ENCODE peak calls at places on chromosomes 4 and X, in five cellular contexts. F is heart left ventricle, L is cardiac muscle cell, S is ovary, C is left ventricle myocardium inferior. O is an unnamed sample.

GRCh38 chrX:114932550-114932949 is 84.9 kb downstream of the IL13RA2 start:
- DNase-seq in F (no peak), L (no peak), S (no peak), C (no peak), O (no peak)

GRCh38 chrX:19638968-19639539 is 123.7 kb upstream of the MAP3K15 start:
- DNase-seq in F (no peak), L (no peak), S (no peak), C (no peak), O (no peak)

GRCh38 chrX:19072372-19072771 is 49.9 kb downstream of the ADGRG2 start:
- DNase-seq in F (no peak), L (no peak), S (no peak), C (no peak), O (no peak)

GRCh38 chrX:74009041-74009440 is 294.9 kb upstream of the ZCCHC13 start:
- DNase-seq in F (no peak), L (peak; percentile 22), S (no peak), C (no peak), O (no peak)

GRCh38 chr4:123838426-123838825 is 441.8 kb downstream of the SPRY1 start:
- DNase-seq in F (no peak), L (no peak), S (no peak), C (no peak), O (no peak)

GRCh38 chrX:101057095-101057714 is 5.3 kb upstream of the TRMT2B start:
- DNase-seq in F (no peak), L (peak; percentile 38), S (no peak), C (no peak), O (no peak)

GRCh38 chr4:169628579-169628978 is 8.2 kb downstream of the CLCN3 start:
- DNase-seq in F (no peak), L (no peak), S (no peak), C (no peak), O (no peak)

GRCh38 chrX:47649781-47650163 is 591 bp downstream of the ELK1 start:
- DNase-seq in F (no peak), L (no peak), S (no peak), C (no peak), O (no peak)

GRCh38 chrX:149628280-149628679 is 3.3 kb downstream of the TMEM185A start:
- DNase-seq in F (no peak), L (no peak), S (no peak), C (no peak), O (no peak)

GRCh38 chr4:172142331-172142738 is 329.1 kb downstream of the GALNTL6 start:
- DNase-seq in F (no peak), L (peak; percentile 21), S (no peak), C (no peak), O (no peak)

GRCh38 chrX:122625821-122626220 is 558.3 kb upstream of the GRIA3 start:
- DNase-seq in F (no peak), L (no peak), S (no peak), C (no peak), O (peak; percentile 46)

DNA sequence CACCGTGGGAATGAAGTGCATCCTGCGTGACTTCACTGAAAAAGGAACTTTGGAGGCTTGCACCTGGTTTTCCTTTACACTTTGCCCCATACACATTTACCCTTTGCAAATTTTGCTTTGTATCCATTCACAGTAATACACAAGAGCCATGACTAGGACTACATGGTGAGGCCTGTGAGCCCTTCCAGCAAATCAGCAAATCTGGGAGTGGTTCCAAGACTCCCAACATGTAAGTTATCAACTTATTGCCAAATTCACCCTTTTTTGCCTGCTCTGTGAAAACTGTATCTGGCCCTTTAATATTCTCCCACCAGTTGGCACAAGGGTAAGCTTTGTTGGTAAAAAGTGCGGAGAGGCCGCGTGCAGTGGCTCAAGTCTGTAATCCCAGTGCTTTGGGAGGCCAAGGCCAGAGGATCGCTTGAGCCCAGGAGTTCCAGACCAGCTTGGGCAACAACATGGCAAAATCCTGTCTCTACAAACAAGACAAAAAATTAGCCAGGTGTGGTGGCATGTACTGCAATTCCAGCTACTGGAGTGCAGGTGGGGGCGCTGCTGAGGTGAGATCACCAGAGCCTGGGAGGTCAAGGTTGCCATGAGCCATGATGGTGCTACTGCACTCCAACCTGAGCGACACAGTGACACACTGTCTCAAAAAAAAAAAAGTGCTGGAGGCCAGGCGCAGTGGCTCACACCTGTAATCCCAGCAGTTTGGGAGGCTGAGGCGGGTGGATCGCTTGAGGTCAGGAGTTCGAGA is 5.0 kb downstream of the PRMT9 start:
- DNase-seq in F (no peak), L (peak; percentile 42), S (no peak), C (no peak), O (no peak)
- TF ChIP-seq CTCF in F (no peak), L (no peak), S (no peak), C (no peak), O (no peak)

GRCh38 chr4:8609406-8609805 is 16.8 kb downstream of the CPZ start:
- DNase-seq in F (no peak), L (no peak), S (no peak), C (no peak), O (no peak)

GRCh38 chr4:8608714-8609391 is 16.3 kb downstream of the CPZ start:
- DNase-seq in F (no peak), L (no peak), S (no peak), C (no peak), O (no peak)

GRCh38 chr4:8610858-8611610 is 18.5 kb downstream of the CPZ start:
- DNase-seq in F (peak; percentile 44), L (no peak), S (no peak), C (peak; percentile 52), O (no peak)

GRCh38 chr4:8607603-8608481 is 15.3 kb downstream of the CPZ start:
- DNase-seq in F (peak; percentile 24), L (peak; percentile 22), S (peak; percentile 68), C (no peak), O (no peak)

GRCh38 chr4:8609824-8610350 is 17.3 kb downstream of the CPZ start:
- DNase-seq in F (no peak), L (no peak), S (no peak), C (no peak), O (no peak)
- H3K4me3 ChIP-seq in F (no peak overlapping the region), L (no peak overlapping the region), S (no peak overlapping the region), C (no peak overlapping the region), O (no peak overlapping the region)

GRCh38 chr4:180566492-180566891 is 1676.7 kb upstream of the TENM3 start:
- DNase-seq in F (no peak), L (no peak), S (no peak), C (no peak), O (no peak)
- TF ChIP-seq CTCF in F (no peak), L (no peak), S (no peak), C (no peak), O (no peak)

DNA sequence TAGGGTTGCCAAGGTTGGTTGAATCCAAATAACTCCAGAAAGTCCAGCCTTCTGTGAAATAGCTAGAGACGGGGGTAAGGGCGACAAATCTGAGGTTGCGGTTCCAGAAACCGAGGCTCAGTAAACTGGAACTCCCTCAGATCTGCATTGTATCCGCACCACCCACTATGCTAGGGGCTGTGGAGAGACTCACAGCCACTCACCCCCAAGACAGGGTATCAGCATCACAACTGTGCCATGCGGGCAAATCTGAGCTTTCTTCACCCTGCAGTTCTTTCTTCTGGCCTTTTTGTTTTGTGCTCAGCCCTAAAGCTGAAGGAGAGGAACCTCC is 581 bp downstream of the CA5B start:
- DNase-seq in F (no peak), L (no peak), S (no peak), C (no peak), O (no peak)
- H3K4me3 ChIP-seq in F (peak overlapping the region; percentile 64), L (peak overlapping the region; percentile 64), S (peak overlapping the region; percentile 40), C (peak overlapping the region; percentile 70), O (peak overlapping the region; percentile 38)

DNA sequence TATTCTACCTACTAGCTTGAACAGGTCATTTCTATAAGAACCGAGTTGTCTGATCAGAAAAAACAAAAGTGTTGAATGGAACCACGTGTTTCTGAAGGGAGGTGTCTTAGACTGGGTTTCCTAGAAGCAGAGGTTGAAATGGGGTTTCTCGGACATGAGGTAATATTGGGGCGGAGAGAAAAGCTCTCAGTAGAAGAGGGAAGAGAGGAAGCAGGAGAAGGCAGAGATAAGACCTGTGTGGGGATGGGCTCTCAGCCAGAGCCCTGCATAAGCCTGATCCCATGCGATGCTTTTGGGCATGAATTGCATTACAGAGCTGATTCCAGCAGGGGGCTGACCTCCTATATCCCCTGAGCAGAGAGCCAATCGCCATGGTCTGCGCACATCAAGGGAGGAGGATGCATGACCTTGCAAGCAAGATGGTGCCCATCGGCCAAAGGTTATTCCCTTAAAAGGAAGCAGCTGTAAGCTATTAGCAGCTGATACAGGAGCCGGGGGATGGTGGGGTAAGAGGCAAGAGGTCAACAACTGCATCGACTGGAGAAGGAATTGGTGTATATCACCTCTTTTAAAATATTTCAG is 7.7 kb downstream of the ANOS1 start:
- DNase-seq in F (no peak), L (peak; percentile 47), S (no peak), C (no peak), O (no peak)
- TF ChIP-seq CTCF in F (no peak), L (peak; percentile 21), S (no peak), C (no peak), O (peak; percentile 7)

GRCh38 chr4:142567620-142568451 is 278.3 kb downstream of the INPP4B start:
- DNase-seq in F (no peak), L (no peak), S (no peak), C (no peak), O (no peak)
- H3K4me3 ChIP-seq in F (peak overlapping the region; percentile 18), L (no peak overlapping the region), S (no peak overlapping the region), C (no peak overlapping the region), O (peak overlapping the region; percentile 21)

GRCh38 chr4:82801910-82802521 is 3.4 kb upstream of the SCD5 start:
- DNase-seq in F (no peak), L (peak; percentile 51), S (no peak), C (no peak), O (no peak)
- TF ChIP-seq CTCF in F (peak; percentile 29), L (peak; percentile 45), S (peak; percentile 19), C (peak; percentile 38), O (peak; percentile 55)

GRCh38 chrX:118530537-118530936 is 34.9 kb downstream of the DOCK11 start:
- DNase-seq in F (no peak), L (peak; percentile 61), S (no peak), C (no peak), O (no peak)

GRCh38 chrX:118526149-118526548 is 30.5 kb downstream of the DOCK11 start:
- DNase-seq in F (no peak), L (peak; percentile 37), S (no peak), C (no peak), O (no peak)

GRCh38 chrX:118525146-118525725 is 29.6 kb downstream of the DOCK11 start:
- DNase-seq in F (no peak), L (no peak), S (no peak), C (no peak), O (no peak)

GRCh38 chrX:118524344-118524743 is 28.7 kb downstream of the DOCK11 start:
- DNase-seq in F (no peak), L (no peak), S (no peak), C (no peak), O (no peak)

DNA sequence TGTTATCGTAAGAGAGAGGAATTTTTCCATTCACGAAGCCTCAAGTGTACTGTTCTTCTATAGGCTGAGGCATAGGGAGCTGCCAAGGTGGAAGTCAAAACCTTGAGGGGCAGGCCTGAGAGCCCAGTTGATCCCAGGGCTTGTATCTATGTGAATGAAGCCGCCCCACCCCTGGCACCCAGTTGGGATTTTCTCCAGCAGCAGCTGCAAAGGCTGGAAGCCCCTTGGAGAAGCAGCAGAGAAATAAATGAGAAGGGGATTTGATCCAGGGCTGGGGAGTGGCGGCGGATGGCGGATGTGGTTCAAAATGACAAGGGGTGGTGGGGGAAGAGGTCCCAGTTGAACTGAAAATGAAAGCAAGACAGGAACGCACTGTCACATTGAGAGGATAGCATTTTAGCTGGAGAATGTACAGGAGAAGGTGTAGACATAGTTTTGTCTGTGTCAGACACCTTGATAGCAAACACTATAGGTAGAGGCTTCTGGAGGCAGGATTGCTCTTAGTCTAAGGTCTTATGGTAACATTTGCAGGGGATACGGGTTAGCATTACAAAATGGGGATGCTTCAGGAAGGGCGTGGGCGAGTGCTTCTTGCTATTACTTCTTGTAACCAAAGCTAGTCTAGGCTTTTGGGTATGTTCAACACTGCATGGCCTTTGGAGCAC is 32.6 kb downstream of the DOCK11 start:
- DNase-seq in F (no peak), L (no peak), S (no peak), C (no peak), O (no peak)
- H3K4me3 ChIP-seq in F (peak overlapping the region; percentile 41), L (no peak overlapping the region), S (no peak overlapping the region), C (no peak overlapping the region), O (no peak overlapping the region)

O was measured in AG09309.